ENCODE peak calls at places on chromosomes 2 and 18, in four cellular contexts. Z is astrocyte of the spinal cord, M is RWPE2, E is foreskin fibroblast. X is an unnamed sample.
A peak's percentile ranks its signal among the peaks of the same experiment; 100 is the strongest.

GRCh38 chr2:199716807-199717586 is 134.0 kb downstream of the FTCDNL1 start:
- DNase-seq in Z (no peak), M (no peak), E (no peak), X (no peak)

GRCh38 chr2:202290970-202291369 is 25.4 kb downstream of the NOP58 start:
- DNase-seq in E (no peak), M (no peak), Z (no peak), X (no peak)

GRCh38 chr2:134410831-134411231 is 157.0 kb downstream of the MGAT5 start:
- DNase-seq in E (peak; percentile 36), M (no peak), Z (no peak), X (no peak)

GRCh38 chr2:33051586-33052385 is 105.0 kb downstream of the LTBP1 start:
- DNase-seq in E (peak; percentile 85), M (no peak), Z (peak; percentile 47), X (no peak)

GRCh38 chr18:23207191-23207955 is 72.1 kb downstream of the CABLES1 start:
- DNase-seq in Z (peak; percentile 54), M (no peak), E (no peak), X (peak; percentile 31)

GRCh38 chr2:15818186-15818795 is 122.1 kb upstream of the MYCN start:
- DNase-seq in Z (no peak), M (no peak), E (no peak), X (no peak)

GRCh38 chr2:200396726-200397348 is 90.3 kb downstream of the SPATS2L start:
- DNase-seq in Z (peak; percentile 56), E (no peak), M (no peak), X (no peak)

GRCh38 chr18:49185636-49186035 is 234.9 kb upstream of the SMAD7 start:
- DNase-seq in Z (no peak), M (no peak), E (no peak), X (no peak)

GRCh38 chr2:152920846-152921245 is 202.4 kb downstream of the ARL6IP6 start:
- DNase-seq in Z (peak; percentile 2), M (no peak), E (no peak), X (no peak)

GRCh38 chr18:9647496-9648323 is 33.4 kb upstream of the PPP4R1 start:
- DNase-seq in E (no peak), Z (peak; percentile 35), M (no peak), X (no peak)

GRCh38 chr2:63639344-63639743 is 50.6 kb downstream of the MDH1 start:
- DNase-seq in M (no peak), E (no peak), Z (no peak), X (no peak)

GRCh38 chr2:67135201-67135600 is 261.9 kb upstream of the ETAA1 start:
- DNase-seq in E (no peak), Z (no peak), M (no peak), X (no peak)

GRCh38 chr2:118848381-118849225 is 1.2 kb upstream of the EN1 start:
- DNase-seq in E (no peak), M (no peak), Z (no peak), X (no peak)

GRCh38 chr2:235639387-235639786 is 145.5 kb downstream of the AGAP1 start:
- DNase-seq in Z (peak; percentile 81), E (peak; percentile 93), M (no peak), X (no peak)

GRCh38 chr2:191797937-191798873 is 48.7 kb downstream of the CAVIN2 start:
- DNase-seq in M (no peak), E (no peak), Z (no peak), X (no peak)

GRCh38 chr2:100259991-100260390 is 62.3 kb downstream of the LONRF2 start:
- DNase-seq in M (no peak), Z (no peak), E (no peak), X (no peak)

GRCh38 chr2:212548459-212548815 is 9.8 kb upstream of the ERBB4 start:
- DNase-seq in E (no peak), M (no peak), Z (peak; percentile 51), X (no peak)

GRCh38 chr2:205424326-205424725 is 258.0 kb upstream of the NRP2 start:
- DNase-seq in M (no peak), E (no peak), Z (no peak), X (no peak)

GRCh38 chr18:45839415-45840395 is 14.2 kb downstream of the SIGLEC15 start:
- DNase-seq in Z (peak; percentile 81), E (peak; percentile 81), M (no peak), X (no peak)

GRCh38 chr2:26733343-26733742 is 30.7 kb upstream of the SLC35F6 start:
- DNase-seq in M (no peak), Z (no peak), E (no peak), X (no peak)

GRCh38 chr2:42048318-42049251 is 764 bp downstream of the PKDCC start:
- DNase-seq in M (no peak), Z (no peak), E (peak; percentile 41), X (no peak)

GRCh38 chr2:175955168-175955567 is 46.9 kb downstream of the LNPK start:
- DNase-seq in Z (no peak), E (no peak), M (no peak), X (no peak)

GRCh38 chr2:119227346-119227745 is 3.7 kb downstream of the STEAP3 start:
- DNase-seq in M (no peak), E (peak; percentile 43), Z (no peak), X (no peak)

GRCh38 chr2:136693966-136694365 is 71.4 kb upstream of the THSD7B start:
- DNase-seq in M (no peak), E (no peak), Z (no peak), X (no peak)

GRCh38 chr2:69915050-69915945 is at the start of gene MXD1:
- DNase-seq in Z (no peak), M (no peak), E (no peak), X (no peak)

GRCh38 chr2:29006092-29006985 is 25.2 kb downstream of the TOGARAM2 start:
- DNase-seq in E (no peak), M (no peak), Z (no peak), X (no peak)
- H3K4me3 ChIP-seq in E (no peak overlapping the region), M (no peak overlapping the region), Z (no peak overlapping the region), X (no peak overlapping the region)

GRCh38 chr18:74373428-74373827 is 57.8 kb downstream of the C18orf63 start:
- DNase-seq in E (no peak), Z (no peak), M (no peak), X (peak; percentile 92)

GRCh38 chr18:74370163-74370562 is 54.5 kb downstream of the C18orf63 start:
- DNase-seq in Z (no peak), M (no peak), E (peak; percentile 39), X (no peak)

GRCh38 chr18:74368901-74369705 is 53.5 kb downstream of the C18orf63 start:
- DNase-seq in Z (no peak), E (no peak), M (no peak), X (no peak)

GRCh38 chr18:74367905-74368304 is 52.3 kb downstream of the C18orf63 start:
- DNase-seq in M (no peak), Z (no peak), E (no peak), X (no peak)
- H3K4me3 ChIP-seq in M (no peak overlapping the region), Z (no peak overlapping the region), E (no peak overlapping the region), X (no peak overlapping the region)

GRCh38 chr18:58013241-58014211 is 30.5 kb upstream of the NEDD4L start:
- DNase-seq in M (no peak), E (no peak), Z (no peak), X (no peak)
- H3K4me3 ChIP-seq in M (no peak overlapping the region), E (no peak overlapping the region), Z (no peak overlapping the region), X (no peak overlapping the region)

GRCh38 chr2:120440521-120441350 is 94.8 kb downstream of the INHBB start:
- DNase-seq in E (no peak), Z (no peak), M (no peak), X (no peak)

GRCh38 chr2:120441351-120441700 is 95.4 kb downstream of the INHBB start:
- DNase-seq in Z (no peak), M (no peak), E (no peak), X (no peak)

GRCh38 chr2:120442541-120442922 is 96.6 kb downstream of the INHBB start:
- DNase-seq in E (no peak), M (peak; percentile 9), Z (no peak), X (no peak)

GRCh38 chr2:120442923-120443571 is 97.1 kb downstream of the INHBB start:
- DNase-seq in E (no peak), Z (no peak), M (peak; percentile 51), X (no peak)

DNA sequence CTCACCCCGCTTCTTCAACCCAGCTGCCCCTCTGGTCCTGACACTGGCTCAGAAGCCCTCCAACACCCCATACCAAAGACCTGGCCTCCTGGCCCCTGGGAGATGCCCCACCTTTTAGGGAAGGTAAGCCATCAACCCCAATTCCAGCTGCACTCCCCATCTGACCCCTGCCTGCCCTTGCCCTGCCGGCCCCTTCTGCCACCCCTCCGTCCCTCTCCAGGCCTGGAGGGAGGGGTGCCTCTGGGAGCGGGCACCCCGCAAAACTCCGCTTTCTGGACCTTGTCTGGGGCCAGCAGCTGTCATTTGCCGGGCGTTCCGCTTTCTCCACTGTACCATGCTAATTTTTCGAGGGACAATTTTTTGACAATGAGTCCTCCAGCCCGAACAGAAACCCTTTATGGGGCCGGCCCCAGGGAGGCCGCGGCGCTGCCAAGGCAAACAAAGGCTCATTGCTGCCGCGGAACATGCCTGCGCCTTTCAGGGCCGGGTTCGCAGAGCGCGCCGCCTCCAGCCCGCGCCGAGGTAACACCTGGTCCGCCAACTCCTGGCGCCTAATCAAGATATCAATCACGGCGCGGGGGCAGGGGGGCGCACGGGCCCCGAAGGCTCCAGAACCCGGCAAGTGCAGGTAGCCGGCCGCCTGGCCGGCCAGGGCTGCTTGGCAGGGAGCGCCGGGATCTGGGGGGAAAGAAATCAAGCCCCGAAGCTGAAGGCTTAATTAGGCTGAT is 96.0 kb downstream of the INHBB start:
- DNase-seq in Z (peak; percentile 38), M (no peak), E (peak; percentile 39), X (no peak)
- H3K4me3 ChIP-seq in Z (peak overlapping the region; percentile 15), M (no peak overlapping the region), E (no peak overlapping the region), X (no peak overlapping the region)

DNA sequence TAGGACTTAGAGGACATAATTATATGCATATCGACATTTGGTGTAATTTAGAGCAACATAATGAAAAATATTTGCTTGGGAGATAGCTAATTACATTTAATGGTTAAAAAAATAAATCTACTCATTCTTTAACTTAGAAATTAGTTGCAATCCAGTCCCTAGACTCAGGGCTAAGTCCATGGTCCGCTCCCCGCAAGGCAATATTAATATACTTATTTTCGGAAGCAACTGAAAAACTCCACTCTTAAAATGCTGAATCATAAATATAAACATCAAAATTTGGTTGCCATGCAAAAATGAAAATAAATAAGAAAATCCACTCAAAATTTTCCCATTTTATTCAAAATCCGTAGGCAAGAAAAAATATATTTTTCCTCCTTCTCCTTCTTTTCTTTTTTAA is 99.7 kb upstream of the CD302 start:
- DNase-seq in Z (no peak), M (no peak), E (no peak), X (no peak)
- H3K4me3 ChIP-seq in Z (no peak overlapping the region), M (no peak overlapping the region), E (no peak overlapping the region), X (no peak overlapping the region)

GRCh38 chr18:46915800-46916550 is 1.3 kb downstream of the PIAS2 start:
- DNase-seq in Z (no peak), E (no peak), M (no peak), X (no peak)

GRCh38 chr18:46916551-46917107 is 678 bp downstream of the PIAS2 start:
- DNase-seq in E (peak; percentile 9), M (no peak), Z (peak; percentile 37), X (peak; percentile 41)

GRCh38 chr18:46920067-46920466 is 2.7 kb downstream of the KATNAL2 start:
- DNase-seq in E (no peak), Z (no peak), M (no peak), X (no peak)

GRCh38 chr18:46917108-46917807 is at the start of the genes KATNAL2 and PIAS2:
- DNase-seq in Z (peak; percentile 74), E (peak; percentile 75), M (peak; percentile 56), X (peak; percentile 63)

GRCh38 chr18:46917808-46918600 is 602 bp downstream of the KATNAL2 start:
- DNase-seq in M (no peak), E (peak; percentile 48), Z (peak; percentile 36), X (no peak)
- H3K4me3 ChIP-seq in M (peak overlapping the region; percentile 82), E (peak overlapping the region; percentile 74), Z (peak overlapping the region; percentile 68), X (peak overlapping the region; percentile 69)